ENCODE peak calls at places on chromosome 11, in nine cellular contexts. One of them, this sample, is unnamed.

GRCh38 chr11:63756919-63757761 is 11.4 kb downstream of the ZFTA start:
- DNase-seq in activated CD4-positive, alpha-beta T cell treated with anti-CD3 and anti-CD28 coated beads, Interleukin-2, amount 50 U/mL, for 24 hours: no peak
- DNase-seq in hippocampal formation: no peak
- DNase-seq in AG04449: no peak
- DNase-seq in cardiac muscle cell: no peak
- DNase-seq in EH: no peak
- DNase-seq in posterior cingulate gyrus: no peak
- DNase-seq in neural progenitor cell: no peak
- DNase-seq in activated CD4-positive, CD25-positive, alpha-beta regulatory T cell treated with anti-CD3 and anti-CD28 coated beads, Interleukin-2, amount 50 U/mL, for 16 hours: no peak
- DNase-seq in this sample: no peak

GRCh38 chr11:114280696-114281095 is 15.5 kb upstream of the NNMT start:
- DNase-seq in activated CD4-positive, alpha-beta T cell treated with anti-CD3 and anti-CD28 coated beads, Interleukin-2, amount 50 U/mL, for 24 hours: no peak
- DNase-seq in hippocampal formation: no peak
- DNase-seq in AG04449: no peak
- DNase-seq in cardiac muscle cell: peak
- DNase-seq in EH: peak
- DNase-seq in posterior cingulate gyrus: no peak
- DNase-seq in neural progenitor cell: peak
- DNase-seq in activated CD4-positive, CD25-positive, alpha-beta regulatory T cell treated with anti-CD3 and anti-CD28 coated beads, Interleukin-2, amount 50 U/mL, for 16 hours: no peak
- DNase-seq in this sample: peak

GRCh38 chr11:78231962-78232459 is 43.3 kb downstream of the USP35 start:
- DNase-seq in activated CD4-positive, alpha-beta T cell treated with anti-CD3 and anti-CD28 coated beads, Interleukin-2, amount 50 U/mL, for 24 hours: no peak
- DNase-seq in hippocampal formation: no peak
- DNase-seq in AG04449: no peak
- DNase-seq in cardiac muscle cell: no peak
- DNase-seq in EH: peak
- DNase-seq in posterior cingulate gyrus: no peak
- DNase-seq in neural progenitor cell: no peak
- DNase-seq in activated CD4-positive, CD25-positive, alpha-beta regulatory T cell treated with anti-CD3 and anti-CD28 coated beads, Interleukin-2, amount 50 U/mL, for 16 hours: no peak
- DNase-seq in this sample: no peak

GRCh38 chr11:133894956-133895549 is 49.7 kb upstream of the SPATA19 start:
- DNase-seq in activated CD4-positive, alpha-beta T cell treated with anti-CD3 and anti-CD28 coated beads, Interleukin-2, amount 50 U/mL, for 24 hours: no peak
- DNase-seq in hippocampal formation: no peak
- DNase-seq in AG04449: no peak
- DNase-seq in cardiac muscle cell: peak
- DNase-seq in EH: no peak
- DNase-seq in posterior cingulate gyrus: no peak
- DNase-seq in neural progenitor cell: peak
- DNase-seq in activated CD4-positive, CD25-positive, alpha-beta regulatory T cell treated with anti-CD3 and anti-CD28 coated beads, Interleukin-2, amount 50 U/mL, for 16 hours: no peak
- DNase-seq in this sample: no peak

GRCh38 chr11:86511086-86511551 is 136.4 kb downstream of the CCDC81 start:
- DNase-seq in activated CD4-positive, alpha-beta T cell treated with anti-CD3 and anti-CD28 coated beads, Interleukin-2, amount 50 U/mL, for 24 hours: peak
- DNase-seq in hippocampal formation: no peak
- DNase-seq in AG04449: peak
- DNase-seq in cardiac muscle cell: no peak
- DNase-seq in EH: peak
- DNase-seq in posterior cingulate gyrus: no peak
- DNase-seq in neural progenitor cell: no peak
- DNase-seq in activated CD4-positive, CD25-positive, alpha-beta regulatory T cell treated with anti-CD3 and anti-CD28 coated beads, Interleukin-2, amount 50 U/mL, for 16 hours: no peak
- DNase-seq in this sample: no peak

GRCh38 chr11:125062931-125063428 is at the start of gene SLC37A2:
- DNase-seq in activated CD4-positive, alpha-beta T cell treated with anti-CD3 and anti-CD28 coated beads, Interleukin-2, amount 50 U/mL, for 24 hours: no peak
- DNase-seq in hippocampal formation: peak
- DNase-seq in AG04449: no peak
- DNase-seq in cardiac muscle cell: peak
- DNase-seq in EH: peak
- DNase-seq in posterior cingulate gyrus: peak
- DNase-seq in neural progenitor cell: peak
- DNase-seq in activated CD4-positive, CD25-positive, alpha-beta regulatory T cell treated with anti-CD3 and anti-CD28 coated beads, Interleukin-2, amount 50 U/mL, for 16 hours: no peak
- DNase-seq in this sample: no peak

GRCh38 chr11:64650923-64651523 is 60.0 kb downstream of the SLC22A12 start:
- DNase-seq in activated CD4-positive, alpha-beta T cell treated with anti-CD3 and anti-CD28 coated beads, Interleukin-2, amount 50 U/mL, for 24 hours: no peak
- DNase-seq in hippocampal formation: peak
- DNase-seq in AG04449: no peak
- DNase-seq in cardiac muscle cell: peak
- DNase-seq in EH: peak
- DNase-seq in posterior cingulate gyrus: no peak
- DNase-seq in neural progenitor cell: peak
- DNase-seq in activated CD4-positive, CD25-positive, alpha-beta regulatory T cell treated with anti-CD3 and anti-CD28 coated beads, Interleukin-2, amount 50 U/mL, for 16 hours: no peak
- DNase-seq in this sample: no peak

GRCh38 chr11:47355283-47356128 is 3.0 kb upstream of the MYBPC3 start:
- DNase-seq in activated CD4-positive, alpha-beta T cell treated with anti-CD3 and anti-CD28 coated beads, Interleukin-2, amount 50 U/mL, for 24 hours: no peak
- DNase-seq in hippocampal formation: peak
- DNase-seq in AG04449: peak
- DNase-seq in cardiac muscle cell: peak
- DNase-seq in EH: peak
- DNase-seq in posterior cingulate gyrus: peak
- DNase-seq in neural progenitor cell: peak
- DNase-seq in activated CD4-positive, CD25-positive, alpha-beta regulatory T cell treated with anti-CD3 and anti-CD28 coated beads, Interleukin-2, amount 50 U/mL, for 16 hours: no peak
- DNase-seq in this sample: peak

GRCh38 chr11:78000193-78000592 is 5.7 kb upstream of the INTS4 start:
- DNase-seq in activated CD4-positive, alpha-beta T cell treated with anti-CD3 and anti-CD28 coated beads, Interleukin-2, amount 50 U/mL, for 24 hours: peak
- DNase-seq in hippocampal formation: peak
- DNase-seq in AG04449: peak
- DNase-seq in cardiac muscle cell: peak
- DNase-seq in EH: peak
- DNase-seq in posterior cingulate gyrus: peak
- DNase-seq in neural progenitor cell: peak
- DNase-seq in activated CD4-positive, CD25-positive, alpha-beta regulatory T cell treated with anti-CD3 and anti-CD28 coated beads, Interleukin-2, amount 50 U/mL, for 16 hours: peak
- DNase-seq in this sample: no peak

GRCh38 chr11:94926698-94927237 is 46.6 kb downstream of the CWC15 start:
- DNase-seq in activated CD4-positive, alpha-beta T cell treated with anti-CD3 and anti-CD28 coated beads, Interleukin-2, amount 50 U/mL, for 24 hours: no peak
- DNase-seq in hippocampal formation: peak
- DNase-seq in AG04449: peak
- DNase-seq in cardiac muscle cell: peak
- DNase-seq in EH: peak
- DNase-seq in posterior cingulate gyrus: no peak
- DNase-seq in neural progenitor cell: no peak
- DNase-seq in activated CD4-positive, CD25-positive, alpha-beta regulatory T cell treated with anti-CD3 and anti-CD28 coated beads, Interleukin-2, amount 50 U/mL, for 16 hours: no peak
- DNase-seq in this sample: no peak

GRCh38 chr11:14713518-14714244 is 70.1 kb downstream of the PDE3B start:
- DNase-seq in activated CD4-positive, alpha-beta T cell treated with anti-CD3 and anti-CD28 coated beads, Interleukin-2, amount 50 U/mL, for 24 hours: no peak
- DNase-seq in hippocampal formation: no peak
- DNase-seq in AG04449: no peak
- DNase-seq in cardiac muscle cell: no peak
- DNase-seq in EH: no peak
- DNase-seq in posterior cingulate gyrus: no peak
- DNase-seq in neural progenitor cell: no peak
- DNase-seq in activated CD4-positive, CD25-positive, alpha-beta regulatory T cell treated with anti-CD3 and anti-CD28 coated beads, Interleukin-2, amount 50 U/mL, for 16 hours: no peak
- DNase-seq in this sample: no peak

GRCh38 chr11:113114452-113115027 is 153.3 kb downstream of the NCAM1 start:
- DNase-seq in activated CD4-positive, alpha-beta T cell treated with anti-CD3 and anti-CD28 coated beads, Interleukin-2, amount 50 U/mL, for 24 hours: no peak
- DNase-seq in hippocampal formation: peak
- DNase-seq in AG04449: peak
- DNase-seq in cardiac muscle cell: peak
- DNase-seq in EH: peak
- DNase-seq in posterior cingulate gyrus: peak
- DNase-seq in neural progenitor cell: peak
- DNase-seq in activated CD4-positive, CD25-positive, alpha-beta regulatory T cell treated with anti-CD3 and anti-CD28 coated beads, Interleukin-2, amount 50 U/mL, for 16 hours: no peak
- DNase-seq in this sample: peak